ENCODE peak calls at places on chromosomes 11 and 22, in seven cellular contexts. O is SJSA1; G is CD8-positive, alpha-beta memory T cell; P is CD4-positive, alpha-beta memory T cell; Z is cardiac muscle cell; A is psoas muscle; J is H9. S is an unnamed sample.

GRCh38 chr22:40044870-40045834 is 50.4 kb downstream of the FAM83F start:
- DNase-seq in O (peak; percentile 29), G (peak; percentile 84), P (peak; percentile 76), Z (peak; percentile 14), A (peak; percentile 81), J (peak; percentile 58), S (peak; percentile 67)

GRCh38 chr11:64234840-64235379 is 526 bp downstream of the VEGFB start:
- DNase-seq in O (peak; percentile 53), G (peak; percentile 61), P (peak; percentile 64), Z (peak; percentile 17), A (peak; percentile 71), J (no peak), S (peak; percentile 41)

GRCh38 chr11:114156131-114156581 is 96.6 kb downstream of the ZBTB16 start:
- DNase-seq in O (no peak), G (no peak), P (no peak), Z (no peak), A (peak; percentile 79), J (no peak), S (no peak)

GRCh38 chr22:43941449-43941848 is 13.8 kb upstream of the SAMM50 start:
- DNase-seq in O (no peak), G (no peak), P (no peak), Z (no peak), A (no peak), J (no peak), S (no peak)

GRCh38 chr11:38553033-38553432 is 1955.0 kb upstream of the RAG2 start:
- DNase-seq in O (no peak), G (no peak), P (no peak), Z (no peak), A (no peak), J (no peak), S (no peak)

GRCh38 chr22:24156146-24156914 is 25.0 kb upstream of the SUSD2 start:
- DNase-seq in O (no peak), G (peak; percentile 78), P (peak; percentile 65), Z (peak; percentile 53), A (peak; percentile 64), J (no peak), S (peak; percentile 55)

GRCh38 chr11:74097838-74098237 is 73.0 kb downstream of the C2CD3 start:
- DNase-seq in O (no peak), G (no peak), P (no peak), Z (no peak), A (no peak), J (no peak), S (no peak)

GRCh38 chr11:31240340-31240904 is 129.1 kb downstream of the DCDC1 start:
- DNase-seq in O (no peak), G (no peak), P (peak; percentile 29), Z (peak; percentile 72), A (no peak), J (peak; percentile 40), S (peak; percentile 0)

GRCh38 chr11:56659755-56660154 is 3.7 kb upstream of the OR5AR1 start:
- DNase-seq in O (no peak), G (no peak), P (no peak), Z (no peak), A (no peak), J (peak; percentile 48), S (no peak)

GRCh38 chr11:125593113-125593761 is 585 bp downstream of the STT3A start:
- DNase-seq in O (peak; percentile 26), G (no peak), P (no peak), Z (peak; percentile 46), A (no peak), J (no peak), S (no peak)

GRCh38 chr22:29308791-29309262 is 2.4 kb downstream of the GAS2L1 start:
- DNase-seq in O (no peak), G (peak; percentile 45), P (peak; percentile 46), Z (peak; percentile 69), A (no peak), J (no peak), S (no peak)

GRCh38 chr11:100827934-100828661 is 141.0 kb downstream of the ARHGAP42 start:
- DNase-seq in O (no peak), G (no peak), P (no peak), Z (peak; percentile 46), A (no peak), J (peak; percentile 44), S (no peak)

DNA sequence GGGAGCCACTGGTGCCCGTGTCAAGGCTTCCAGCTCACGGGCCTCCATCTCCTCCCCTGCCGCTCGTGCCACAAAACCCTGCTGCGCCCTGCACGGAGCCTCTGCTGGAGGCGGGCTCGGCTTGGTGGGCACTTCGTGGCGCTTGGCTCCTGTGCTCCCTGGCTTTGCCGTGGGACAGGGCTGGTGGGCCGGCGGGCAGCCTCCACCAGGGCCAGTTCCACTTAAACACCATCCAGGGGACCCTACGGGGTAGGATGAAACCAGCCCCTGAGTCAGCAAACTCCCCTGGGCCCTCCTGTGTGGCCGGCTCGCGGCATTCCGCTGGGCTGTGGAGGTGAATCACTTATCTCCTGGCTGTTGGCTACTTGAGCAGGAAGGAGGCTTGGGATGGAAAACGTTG is 1304.6 kb downstream of the BRD1 start:
- DNase-seq in O (no peak), G (no peak), P (no peak), Z (no peak), A (no peak), J (no peak), S (no peak)
- H3K4me1 ChIP-seq in O (no peaks in the 10 kb centered on the region), G (no peaks in the 10 kb centered on the region), P (no peaks in the 10 kb centered on the region), Z (no peaks in the 10 kb centered on the region), A (no peaks in the 10 kb centered on the region), J (peaks cover 5% of the 10 kb centered on the region), S (no peaks in the 10 kb centered on the region)

GRCh38 chr22:48900626-48901025 is 927.0 kb downstream of the BRD1 start:
- DNase-seq in O (no peak), G (no peak), P (no peak), Z (no peak), A (no peak), J (no peak), S (no peak)

GRCh38 chr22:48900327-48900597 is 927.4 kb downstream of the BRD1 start:
- DNase-seq in O (no peak), G (no peak), P (no peak), Z (no peak), A (no peak), J (no peak), S (no peak)

GRCh38 chr22:48899523-48900326 is 927.9 kb downstream of the BRD1 start:
- DNase-seq in O (no peak), G (no peak), P (no peak), Z (no peak), A (no peak), J (peak; percentile 13), S (no peak)

GRCh38 chr22:48902001-48902869 is 925.4 kb downstream of the BRD1 start:
- DNase-seq in O (no peak), G (no peak), P (no peak), Z (no peak), A (no peak), J (peak; percentile 17), S (no peak)

DNA sequence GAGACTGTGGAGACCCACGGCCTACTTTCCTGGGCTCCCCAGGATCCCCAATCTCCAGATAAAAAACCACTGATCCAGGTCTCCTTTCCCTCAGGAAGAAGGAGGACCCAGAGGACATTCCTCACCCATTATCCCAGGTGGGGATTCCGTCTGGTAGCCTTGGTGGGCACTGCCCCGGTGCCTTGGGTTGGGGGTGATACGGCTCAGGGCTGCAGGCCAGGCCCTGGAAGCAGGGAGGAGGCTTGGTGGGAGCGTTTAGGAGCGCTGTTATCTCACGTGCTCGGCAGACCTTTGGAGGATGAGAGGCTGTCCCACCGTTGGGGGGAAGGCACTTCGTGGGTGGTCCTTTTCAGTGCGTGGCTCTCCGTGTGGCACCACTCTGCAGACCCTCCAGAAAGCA is 926.3 kb downstream of the BRD1 start:
- DNase-seq in O (no peak), G (no peak), P (no peak), Z (no peak), A (no peak), J (peak; percentile 18), S (no peak)
- H3K9me3 ChIP-seq in O (no peaks in the 10 kb centered on the region), G (no peaks in the 10 kb centered on the region), P (no peaks in the 10 kb centered on the region), Z (no peaks in the 10 kb centered on the region), A (no peaks in the 10 kb centered on the region), J (no peaks in the 10 kb centered on the region), S (no peaks in the 10 kb centered on the region)

GRCh38 chr11:19952101-19952605 is 208.1 kb downstream of the DBX1 start:
- DNase-seq in O (peak; percentile 54), G (no peak), P (no peak), Z (no peak), A (no peak), J (no peak), S (no peak)

GRCh38 chr11:19953909-19954308 is 206.4 kb downstream of the DBX1 start:
- DNase-seq in O (peak; percentile 27), G (no peak), P (no peak), Z (peak; percentile 78), A (no peak), J (peak; percentile 42), S (no peak)

GRCh38 chr11:19954899-19955298 is 205.4 kb downstream of the DBX1 start:
- DNase-seq in O (no peak), G (no peak), P (no peak), Z (peak; percentile 20), A (no peak), J (no peak), S (no peak)

GRCh38 chr11:19953342-19953741 is 206.9 kb downstream of the DBX1 start:
- DNase-seq in O (peak; percentile 8), G (no peak), P (no peak), Z (peak; percentile 41), A (no peak), J (peak; percentile 92), S (no peak)

DNA sequence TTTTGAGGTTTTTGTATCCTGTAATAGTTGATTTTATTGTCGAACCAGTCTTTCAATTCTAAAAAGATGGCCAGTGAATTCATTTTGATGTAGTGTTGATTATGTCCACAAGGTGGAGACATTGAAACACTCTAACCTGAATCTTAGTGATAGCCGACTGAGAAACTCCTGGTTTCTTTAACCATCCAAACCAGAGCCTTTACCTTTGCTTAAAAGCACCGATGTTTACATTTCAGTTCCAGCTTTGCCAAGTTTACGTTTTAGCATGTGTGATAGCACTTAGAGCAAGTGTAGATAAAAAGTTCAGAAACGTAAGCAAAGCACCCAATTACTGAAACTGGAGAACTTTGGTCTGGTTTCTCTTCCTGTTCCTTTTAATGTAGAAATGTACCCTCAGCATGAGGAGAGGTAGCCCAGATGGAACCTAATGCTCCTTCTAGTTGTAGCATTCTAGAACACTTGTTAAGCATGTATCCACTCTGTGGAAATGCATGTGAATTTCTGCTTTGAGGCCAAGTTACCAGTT is 208.7 kb downstream of the DBX1 start:
- DNase-seq in O (peak; percentile 38), G (peak; percentile 28), P (peak; percentile 25), Z (peak; percentile 66), A (no peak), J (no peak), S (no peak)
- H3K27ac ChIP-seq in O (no peak overlapping the region), G (no peak overlapping the region), P (no peak overlapping the region), Z (peak overlapping the region; percentile 7), A (no peak overlapping the region), J (no peak overlapping the region), S (no peak overlapping the region)

DNA sequence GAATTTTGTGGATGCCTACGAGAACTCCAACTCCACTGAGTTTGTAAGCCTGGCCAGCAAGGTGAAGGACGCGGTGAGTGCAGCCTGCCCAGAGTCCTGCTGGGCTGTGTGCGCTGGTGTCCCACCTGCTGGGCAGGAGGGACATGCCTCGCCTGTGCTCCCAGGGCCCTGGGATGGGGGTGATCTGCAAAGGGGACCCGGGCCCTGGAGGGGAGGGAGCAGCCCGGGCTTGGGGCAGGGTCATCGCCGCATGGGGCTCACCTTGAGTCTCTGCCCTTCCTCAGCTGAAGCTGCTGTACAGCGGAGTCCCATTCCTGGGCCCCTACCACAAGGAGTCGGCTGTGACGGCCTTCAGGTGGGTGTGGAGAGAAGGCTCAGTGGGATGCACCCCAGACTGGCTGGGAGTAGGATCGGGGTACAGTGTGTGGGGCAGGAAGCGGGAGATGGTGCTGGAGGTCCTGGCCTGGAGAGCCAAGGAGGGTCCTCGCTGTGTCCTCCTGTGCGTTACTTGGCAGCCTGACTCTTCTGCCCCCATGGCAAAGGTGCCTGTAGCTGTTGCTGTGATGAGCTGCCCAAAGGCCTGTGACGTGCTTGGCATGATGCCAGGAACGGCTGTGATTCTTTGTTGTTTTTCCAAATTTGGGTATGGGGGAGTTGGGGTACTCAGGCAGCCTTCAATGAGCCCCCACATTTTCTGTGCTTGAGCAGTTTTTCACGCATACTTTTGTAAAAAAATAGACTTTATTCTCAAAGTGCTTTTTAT is 29.2 kb downstream of the ST14 start:
- DNase-seq in O (no peak), G (no peak), P (no peak), Z (no peak), A (no peak), J (no peak), S (no peak)
- H3K4me1 ChIP-seq in O (no peaks in the 10 kb centered on the region), G (no peaks in the 10 kb centered on the region), P (no peaks in the 10 kb centered on the region), Z (no peaks in the 10 kb centered on the region), A (no peaks in the 10 kb centered on the region), J (peaks cover 2% of the 10 kb centered on the region), S (no peaks in the 10 kb centered on the region)

S was measured in effector memory CD4-positive, alpha-beta T cell.